ENCODE peak calls at places on chromosomes 5 and 9, in ten cellular contexts. B is PC-9, D is cardiac fibroblast, E is mesothelial cell of epicardium, I is cardiac muscle cell, K is suprapubic skin, S is fibroblast of mammary gland, J is IMR-90, G is endothelial cell, C is AG09309. H is an unnamed sample.

GRCh38 chr9:76403352-76403751 is 9.1 kb upstream of the RFK start:
- DNase-seq in G (no peak), B (peak), I (no peak), E (no peak), K (no peak), S (peak), C (peak), D (peak), J (peak), H (no peak)

GRCh38 chr9:124834586-124834985 is 18.7 kb upstream of the WDR38 start:
- DNase-seq in S (peak), J (peak), K (no peak), I (no peak), G (no peak), D (peak), E (no peak), C (no peak), B (peak), H (peak)

GRCh38 chr9:133643362-133643755 is 7.2 kb downstream of the DBH start:
- DNase-seq in D (no peak), C (no peak), B (no peak), S (no peak), E (no peak), G (no peak), I (no peak), J (no peak), K (no peak), H (no peak)

GRCh38 chr9:61665330-61665751 is 475.5 kb downstream of the SPATA31A7 start:
- DNase-seq in S (no peak), K (peak), B (no peak), E (no peak), C (no peak), G (no peak), D (no peak), I (no peak), J (no peak), H (no peak)

GRCh38 chr5:159680095-159680494 is 236.2 kb upstream of the ADRA1B start:
- DNase-seq in D (no peak), I (no peak), B (no peak), S (no peak), G (no peak), E (no peak), J (no peak), K (no peak), C (no peak), H (no peak)

GRCh38 chr5:105754056-105754455 is 1916.7 kb downstream of the EFNA5 start:
- DNase-seq in J (peak), G (no peak), C (no peak), B (no peak), E (no peak), D (peak), S (no peak), I (no peak), K (no peak), H (no peak)

GRCh38 chr5:134139377-134139851 is 24.9 kb downstream of the TCF7 start:
- DNase-seq in I (no peak), D (no peak), B (no peak), E (peak), J (no peak), G (no peak), S (peak), K (no peak), C (no peak), H (no peak)

GRCh38 chr5:59207416-59207815 is 624.5 kb downstream of the RAB3C start:
- DNase-seq in I (no peak), D (no peak), J (peak), B (no peak), E (no peak), C (no peak), G (no peak), K (no peak), S (no peak), H (no peak)

GRCh38 chr5:171588790-171589189 is 169.3 kb downstream of the FGF18 start:
- DNase-seq in B (no peak), D (no peak), C (no peak), S (no peak), I (no peak), J (no peak), E (no peak), K (no peak), G (no peak), H (no peak)

GRCh38 chr5:59143926-59144333 is 561.1 kb downstream of the RAB3C start:
- DNase-seq in I (no peak), G (no peak), E (no peak), D (no peak), S (peak), J (no peak), C (no peak), B (no peak), K (no peak), H (no peak)

GRCh38 chr9:91714874-91715615 is 235.0 kb downstream of the ROR2 start:
- DNase-seq in I (no peak), K (peak), C (no peak), B (no peak), G (no peak), E (no peak), S (no peak), J (no peak), D (no peak), H (no peak)

GRCh38 chr9:132008871-132009812 is 70.5 kb downstream of the MED27 start:
- DNase-seq in J (no peak), D (no peak), I (no peak), S (no peak), E (no peak), C (no peak), G (no peak), K (no peak), B (no peak), H (no peak)

GRCh38 chr5:73690015-73690414 is 64.0 kb downstream of the ARHGEF28 start:
- DNase-seq in E (no peak), J (no peak), S (no peak), B (no peak), I (no peak), D (no peak), K (no peak), C (no peak), G (no peak), H (no peak)

GRCh38 chr5:132134384-132134783 is 60.8 kb downstream of the CSF2 start:
- DNase-seq in I (no peak), S (peak), K (no peak), J (peak), G (no peak), C (no peak), E (no peak), B (peak), D (peak), H (peak)
- TF ChIP-seq CTCF in I (peak), S (peak), K (no peak), J (peak), G (peak), C (peak), E (peak), B (peak), D (peak), H (peak)

DNA sequence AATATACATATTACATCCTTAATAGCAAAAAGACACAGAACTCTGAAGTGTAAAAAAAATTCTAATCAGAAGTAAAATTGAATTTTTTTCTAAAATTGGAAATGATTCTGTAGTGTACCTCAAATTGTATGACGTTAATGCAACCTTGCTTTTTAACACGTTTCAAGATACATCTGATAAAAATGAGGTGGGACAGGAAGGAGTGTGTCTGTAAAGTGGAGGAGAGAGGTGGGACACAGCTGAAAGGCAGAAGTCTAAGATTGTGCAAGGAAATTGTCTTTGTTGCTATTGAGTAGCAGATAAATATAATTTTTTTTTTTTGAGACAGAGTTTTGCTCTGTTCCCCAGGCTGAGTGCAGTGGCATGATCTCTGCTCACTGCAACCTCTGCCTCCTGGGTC is 15.7 kb upstream of the SNX30 start:
- DNase-seq in C (no peak), D (no peak), I (no peak), B (no peak), S (no peak), K (no peak), J (no peak), E (no peak), G (no peak), H (no peak)
- TF ChIP-seq CTCF in C (no peak), D (no peak), I (no peak), B (no peak), S (no peak), K (no peak), J (no peak), E (no peak), G (no peak), H (no peak)

GRCh38 chr9:1619915-1620705 is 395.0 kb upstream of the SMARCA2 start:
- DNase-seq in D (peak), B (no peak), S (peak), C (no peak), J (no peak), G (no peak), K (no peak), I (peak), E (no peak), H (no peak)
- TF ChIP-seq CTCF in D (no peak), B (peak), S (no peak), C (peak), J (no peak), G (peak), K (no peak), I (peak), E (no peak), H (no peak)

DNA sequence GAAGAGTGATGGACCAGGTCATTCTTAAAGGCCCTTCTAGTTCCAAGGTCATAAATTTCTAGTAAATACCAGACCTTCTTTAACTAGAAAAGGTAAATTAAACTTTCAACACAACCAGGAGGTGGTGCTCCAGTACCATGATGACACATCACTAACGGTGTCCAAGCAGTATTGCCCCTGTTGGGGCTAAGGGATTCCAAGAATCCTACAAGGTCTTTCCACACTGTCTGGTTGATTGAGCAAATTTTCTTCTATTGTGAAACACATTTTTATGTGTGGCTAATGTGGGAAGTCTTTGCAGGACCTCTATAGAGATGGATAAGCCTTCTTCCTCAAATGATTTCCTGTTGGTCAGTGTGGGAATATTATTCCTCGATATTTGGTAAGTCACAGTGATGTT is 459.6 kb upstream of the PAPPA start:
- DNase-seq in S (peak), K (no peak), D (peak), B (peak), C (peak), G (peak), E (no peak), J (peak), I (peak), H (peak)
- TF ChIP-seq CTCF in S (peak), K (no peak), D (peak), B (no peak), C (peak), G (no peak), E (peak), J (peak), I (peak), H (no peak)

GRCh38 chr9:31140316-31140715 is 1244.1 kb upstream of the ACO1 start:
- DNase-seq in C (no peak), G (no peak), S (peak), D (peak), J (no peak), I (peak), E (no peak), B (no peak), K (no peak), H (no peak)
- TF ChIP-seq CTCF in C (no peak), G (peak), S (peak), D (peak), J (peak), I (peak), E (peak), B (peak), K (no peak), H (no peak)

GRCh38 chr5:83721878-83722779 is 1.5 kb upstream of the HAPLN1 start:
- DNase-seq in D (peak), J (peak), C (peak), I (peak), K (peak), E (peak), G (peak), S (peak), B (no peak), H (peak)
- TF ChIP-seq CTCF in D (peak), J (peak), C (peak), I (peak), K (no peak), E (no peak), G (no peak), S (no peak), B (peak), H (no peak)